ENCODE peak calls at places on chromosomes 16 and 17, in nine cellular contexts. H is body of pancreas, N is A549, U is uterus, O is H1, R is tibial nerve, E is Peyer's patch, F is IMR-90, C is testis. P is an unnamed sample.

GRCh38 chr16:73427177-73427576 is 379.2 kb upstream of the ZFHX3 start:
- DNase-seq in F (no peak), R (no peak), N (no peak), H (no peak), O (no peak), C (no peak), E (no peak), U (no peak), P (no peak)

GRCh38 chr17:10790491-10791401 is 13.2 kb downstream of the TMEM238L start:
- DNase-seq in H (peak), N (no peak), C (peak), U (no peak), O (no peak), R (peak), E (no peak), F (no peak), P (no peak)

GRCh38 chr17:69763503-69763902 is 311.5 kb upstream of the KCNJ16 start:
- DNase-seq in C (no peak), R (no peak), F (peak), E (no peak), O (no peak), H (no peak), U (no peak), N (no peak), P (no peak)

GRCh38 chr17:75078097-75079022 is 9.4 kb upstream of the SLC16A5 start:
- DNase-seq in C (no peak), F (peak), U (no peak), H (peak), O (no peak), R (no peak), N (peak), E (no peak), P (no peak)

GRCh38 chr17:49343273-49343672 is 18.8 kb downstream of the ZNF652 start:
- DNase-seq in H (no peak), N (no peak), E (no peak), U (no peak), C (no peak), R (no peak), O (no peak), F (peak), P (no peak)

GRCh38 chr16:84356591-84357116 is 11.7 kb upstream of the ATP2C2 start:
- DNase-seq in U (no peak), R (no peak), N (no peak), F (no peak), O (no peak), E (no peak), H (no peak), C (no peak), P (no peak)

GRCh38 chr16:67115649-67116048 is 5.9 kb downstream of the PHAF1 start:
- DNase-seq in N (peak), O (no peak), F (peak), R (no peak), C (no peak), U (no peak), E (no peak), H (no peak), P (no peak)

GRCh38 chr16:87621550-87621829 is 19.2 kb downstream of the JPH3 start:
- DNase-seq in E (no peak), N (no peak), C (no peak), O (no peak), U (no peak), H (no peak), F (no peak), R (no peak), P (no peak)

GRCh38 chr16:50384500-50385122 is 15.8 kb upstream of the BRD7 start:
- DNase-seq in E (no peak), N (no peak), O (no peak), R (no peak), U (no peak), C (no peak), F (no peak), H (no peak), P (no peak)

GRCh38 chr16:5951486-5951885 is 853.9 kb upstream of the EEF2KMT start:
- DNase-seq in E (no peak), C (no peak), U (no peak), N (no peak), O (no peak), F (no peak), H (no peak), R (no peak), P (no peak)

GRCh38 chr16:86877108-86877507 is 298.8 kb downstream of the FOXL1 start:
- DNase-seq in F (no peak), E (no peak), U (no peak), N (no peak), H (no peak), O (no peak), C (no peak), R (no peak), P (no peak)

GRCh38 chr17:80981062-80981902 is 10.4 kb upstream of the CHMP6 start:
- DNase-seq in C (no peak), O (peak), H (peak), N (no peak), F (no peak), R (no peak), E (no peak), U (no peak), P (no peak)

GRCh38 chr17:36475346-36475970 is 11.0 kb upstream of the ZNHIT3 start:
- DNase-seq in O (no peak), R (no peak), C (no peak), H (no peak), E (no peak), N (no peak), U (no peak), F (no peak), P (no peak)

GRCh38 chr16:47731252-47731651 is 270.1 kb downstream of the PHKB start:
- DNase-seq in F (peak), N (no peak), E (no peak), O (no peak), U (no peak), H (no peak), C (no peak), R (no peak), P (no peak)

GRCh38 chr17:4004517-4005295 is 40.5 kb upstream of the ATP2A3 start:
- DNase-seq in R (no peak), U (no peak), N (peak), E (peak), O (peak), C (peak), F (no peak), H (peak), P (no peak)

GRCh38 chr17:37786481-37786880 is 41.6 kb upstream of the HNF1B start:
- DNase-seq in N (no peak), R (no peak), F (peak), O (no peak), C (no peak), E (no peak), U (no peak), H (no peak), P (no peak)

GRCh38 chr16:56637814-56638750 is at the start of gene MT1A:
- DNase-seq in N (peak), R (peak), H (peak), U (peak), E (peak), F (peak), C (peak), O (peak), P (no peak)

GRCh38 chr16:8944113-8944765 is 19.5 kb downstream of the USP7 start:
- DNase-seq in U (no peak), F (no peak), H (no peak), R (no peak), N (no peak), O (no peak), C (no peak), E (no peak), P (no peak)

GRCh38 chr17:79504181-79504605 is 106.7 kb downstream of the RBFOX3 start:
- DNase-seq in O (no peak), N (peak), C (no peak), U (no peak), H (no peak), F (no peak), R (no peak), E (no peak), P (no peak)

GRCh38 chr16:81765111-81765919 is 13.8 kb upstream of the PLCG2 start:
- DNase-seq in H (no peak), R (no peak), U (no peak), C (no peak), O (no peak), N (no peak), E (no peak), F (no peak), P (no peak)

GRCh38 chr17:66676421-66676820 is 158.5 kb upstream of the CACNG5 start:
- DNase-seq in R (no peak), C (no peak), H (peak), N (peak), O (no peak), E (peak), U (no peak), F (no peak), P (no peak)

GRCh38 chr17:356671-357434 is 4.2 kb upstream of the RPH3AL start:
- DNase-seq in N (no peak), F (no peak), R (no peak), E (no peak), U (no peak), O (no peak), C (no peak), H (no peak), P (no peak)

GRCh38 chr17:29114141-29114540 is 66.1 kb downstream of the MYO18A start:
- DNase-seq in U (no peak), R (no peak), F (no peak), O (no peak), C (no peak), N (no peak), E (no peak), H (no peak), P (no peak)

GRCh38 chr16:51327001-51327400 is 175.9 kb upstream of the SALL1 start:
- DNase-seq in E (no peak), F (peak), N (no peak), R (no peak), U (peak), O (no peak), H (no peak), C (no peak), P (no peak)

GRCh38 chr16:53754938-53755910 is 51.3 kb downstream of the FTO start:
- DNase-seq in H (peak), N (peak), R (no peak), C (no peak), F (peak), E (peak), O (no peak), U (peak), P (no peak)

GRCh38 chr16:56848056-56848936 is 16.7 kb upstream of the SLC12A3 start:
- DNase-seq in O (no peak), E (no peak), C (no peak), N (no peak), R (no peak), H (peak), F (peak), U (no peak), P (no peak)

GRCh38 chr16:28580726-28581315 is 16.0 kb downstream of the SULT1A2 start:
- DNase-seq in O (no peak), R (no peak), H (no peak), N (no peak), F (no peak), U (no peak), C (no peak), E (no peak), P (no peak)

GRCh38 chr16:78128920-78129319 is 29.5 kb downstream of the WWOX start:
- DNase-seq in H (no peak), O (no peak), U (no peak), F (no peak), E (no peak), N (no peak), R (no peak), C (no peak), P (no peak)

DNA sequence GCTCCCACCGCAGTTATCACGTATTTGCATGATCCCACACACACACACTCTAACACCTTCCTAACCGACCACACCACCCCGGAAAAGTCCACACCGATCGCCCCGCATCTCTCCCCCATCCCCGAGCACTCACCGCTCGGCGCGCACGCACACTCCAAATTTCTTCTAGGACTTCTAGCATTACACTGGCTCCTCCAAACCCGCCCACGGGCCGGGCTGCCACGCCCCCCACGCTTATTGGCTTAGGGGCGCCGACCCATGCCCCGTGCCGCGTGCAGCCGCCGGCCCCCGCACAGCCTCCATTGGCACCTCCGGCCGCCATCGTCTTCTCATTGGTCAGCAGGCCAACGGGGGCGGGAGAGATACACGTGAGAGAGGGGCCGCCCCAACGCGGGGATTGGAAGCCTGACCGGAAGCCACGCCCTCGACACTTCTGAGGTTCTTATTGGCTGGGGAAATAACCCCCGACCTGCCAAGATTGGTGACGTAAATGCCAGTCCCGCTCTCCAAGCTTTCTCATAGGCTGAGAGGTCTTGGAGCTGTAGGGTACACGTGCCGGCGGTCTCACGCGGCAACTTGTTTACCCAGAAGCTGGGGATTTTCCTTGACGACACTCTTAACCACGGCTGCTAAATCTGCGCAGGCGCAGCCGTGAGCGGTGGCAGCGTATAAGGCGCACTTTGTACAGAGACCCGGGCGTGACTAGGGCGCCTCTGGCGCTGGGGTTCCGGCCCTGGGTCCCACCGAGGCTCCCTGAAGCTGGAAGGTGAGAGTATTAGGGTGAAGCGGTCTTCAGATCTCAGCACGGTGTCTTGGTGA is 4.2 kb upstream of the PER1 start:
- DNase-seq in C (peak), F (peak), H (peak), N (peak), R (peak), O (peak), U (peak), E (peak), P (peak)
- TF ChIP-seq POLR2A in C (peak), F (peak), H (peak), N (peak), R (peak), O (peak), U (peak), E (peak), P (no peak)

GRCh38 chr17:77726549-77726957 is 231.9 kb upstream of the TNRC6C start:
- DNase-seq in R (no peak), U (no peak), H (no peak), O (peak), F (no peak), E (no peak), N (no peak), C (no peak), P (no peak)
- TF ChIP-seq CTCF in R (no peak), U (no peak), H (no peak), O (no peak), F (no peak), E (no peak), N (no peak), C (no peak), P (no peak)

GRCh38 chr17:1491406-1492248 is 859 bp downstream of the MYO1C start:
- DNase-seq in U (peak), F (no peak), C (peak), R (no peak), N (no peak), E (peak), O (peak), H (peak), P (no peak)
- TF ChIP-seq POLR2A in U (peak), F (no peak), C (no peak), R (peak), N (peak), E (no peak), O (no peak), H (no peak), P (no peak)

GRCh38 chr17:9229826-9230201 is 208.5 kb downstream of the NTN1 start:
- DNase-seq in N (no peak), R (no peak), U (no peak), H (no peak), C (no peak), F (no peak), E (no peak), O (no peak), P (no peak)

GRCh38 chr17:9230346-9230745 is 209.0 kb downstream of the NTN1 start:
- DNase-seq in E (no peak), N (no peak), F (peak), C (no peak), R (no peak), O (no peak), U (no peak), H (no peak), P (no peak)

GRCh38 chr17:9227819-9228407 is 206.6 kb downstream of the NTN1 start:
- DNase-seq in E (no peak), C (no peak), U (no peak), O (no peak), R (no peak), H (no peak), F (no peak), N (no peak), P (no peak)

GRCh38 chr17:9228408-9229159 is 207.3 kb downstream of the NTN1 start:
- DNase-seq in E (no peak), N (no peak), F (peak), U (peak), H (no peak), C (no peak), O (no peak), R (peak), P (no peak)

DNA sequence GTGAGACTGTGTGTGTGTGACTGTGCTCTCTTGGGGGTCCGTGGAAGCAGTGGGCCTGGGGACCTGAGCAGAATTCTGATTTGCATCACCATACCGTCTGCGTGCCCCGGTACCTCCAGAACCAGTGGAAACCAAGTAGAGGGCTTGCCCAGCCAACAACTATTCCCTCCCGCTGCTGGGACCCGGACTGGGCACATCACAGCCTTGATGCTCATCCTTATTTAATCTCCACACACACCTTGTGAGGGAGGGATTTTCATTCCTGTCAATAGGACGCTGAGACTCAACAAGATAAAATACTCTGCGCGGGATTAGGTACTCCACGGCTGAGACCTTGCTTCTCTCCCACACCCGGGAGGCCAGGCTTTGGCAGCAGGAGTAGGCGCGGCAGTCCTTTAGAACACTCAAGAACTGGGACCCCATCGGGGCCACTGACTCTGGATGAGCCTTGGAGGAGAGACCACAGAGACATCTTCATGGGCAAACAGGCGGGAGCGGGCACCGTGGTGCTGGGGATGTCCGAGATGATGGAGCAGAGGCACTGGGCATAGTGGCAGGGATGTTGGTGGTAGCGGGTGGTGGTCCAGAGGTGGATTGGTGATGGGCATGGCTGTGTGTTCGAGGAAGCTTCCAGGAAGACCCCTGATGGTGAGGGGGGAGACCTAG is 208.0 kb downstream of the NTN1 start:
- DNase-seq in U (no peak), E (no peak), O (no peak), R (no peak), C (no peak), N (no peak), F (no peak), H (no peak), P (no peak)
- TF ChIP-seq CTCF in U (no peak), E (no peak), O (no peak), R (no peak), C (no peak), N (no peak), F (no peak), H (no peak), P (no peak)

GRCh38 chr16:14562691-14563491 is 67.2 kb downstream of the PARN start:
- DNase-seq in O (no peak), E (peak), C (no peak), R (peak), N (peak), F (peak), U (no peak), H (peak), P (no peak)
- TF ChIP-seq POLR2A in O (no peak), E (no peak), C (no peak), R (no peak), N (no peak), F (no peak), U (no peak), H (no peak), P (no peak)

DNA sequence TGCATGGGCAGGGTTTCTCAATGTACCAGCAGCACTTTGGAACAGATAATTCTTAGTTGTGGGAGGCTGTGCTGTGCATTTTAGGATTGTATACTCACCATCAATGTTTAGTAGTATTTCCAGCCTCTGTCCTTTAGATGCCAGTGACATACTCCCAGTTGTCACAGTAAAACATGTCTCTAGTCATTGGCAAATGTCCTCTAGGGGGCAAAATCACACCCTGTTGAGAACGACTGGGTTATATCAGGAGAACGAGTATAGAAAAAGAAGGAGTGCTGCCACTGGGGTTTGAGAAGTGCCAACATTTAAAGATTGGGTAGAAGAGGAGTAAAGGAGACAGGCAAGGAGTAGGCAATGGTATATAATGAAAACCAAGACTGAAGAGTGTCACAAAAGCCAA is 37.9 kb upstream of the SMIM36 start:
- DNase-seq in U (no peak), E (no peak), O (no peak), F (no peak), N (peak), R (no peak), C (no peak), H (no peak), P (no peak)
- TF ChIP-seq CTCF in U (peak), E (no peak), O (peak), F (no peak), N (peak), R (peak), C (no peak), H (no peak), P (no peak)

GRCh38 chr17:42305543-42306384 is 17.5 kb downstream of the STAT5A start:
- DNase-seq in H (no peak), U (no peak), R (no peak), O (no peak), N (no peak), F (no peak), E (no peak), C (peak), P (no peak)

GRCh38 chr17:42304187-42305030 is 16.1 kb downstream of the STAT5A start:
- DNase-seq in E (no peak), F (no peak), H (no peak), R (no peak), C (no peak), O (no peak), N (no peak), U (no peak), P (no peak)

GRCh38 chr17:42303694-42304093 is 15.4 kb downstream of the STAT5A start:
- DNase-seq in E (no peak), C (no peak), F (no peak), U (no peak), N (no peak), R (no peak), O (no peak), H (no peak), P (no peak)

GRCh38 chr17:42307362-42307927 is 19.1 kb downstream of the STAT5A start:
- DNase-seq in R (no peak), O (no peak), F (no peak), H (no peak), N (no peak), C (no peak), E (no peak), U (no peak), P (no peak)

DNA sequence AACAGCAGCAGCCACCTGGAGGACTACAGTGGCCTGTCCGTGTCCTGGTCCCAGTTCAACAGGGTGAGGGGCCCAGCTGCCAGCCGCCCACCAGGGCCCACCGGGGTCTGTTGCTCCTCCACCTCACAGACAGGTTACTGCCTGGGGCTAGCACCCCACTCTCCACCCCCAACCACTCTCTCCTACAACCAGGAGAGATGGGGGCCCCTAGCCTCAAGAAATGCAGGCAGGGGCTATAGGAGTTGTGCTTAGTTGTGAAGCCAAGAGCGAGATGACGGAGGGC is 18.0 kb downstream of the STAT5A start:
- DNase-seq in R (no peak), U (no peak), E (no peak), F (no peak), N (no peak), O (no peak), H (no peak), C (no peak), P (no peak)
- TF ChIP-seq POLR2A in R (no peak), U (no peak), E (no peak), F (no peak), N (no peak), O (no peak), H (no peak), C (no peak), P (no peak)

P was measured in esophagus squamous epithelium.